ENCODE peak calls at places on chromosome 9, in five cellular contexts. One of them, this sample, is unnamed.

GRCh38 chr9:100865111-100865510 is 163.4 kb upstream of the PLPPR1 start:
- DNase-seq in CD8-positive, alpha-beta memory T cell: no peak
- DNase-seq in trophoblast cell: no peak
- DNase-seq in endothelial cell of umbilical vein: no peak
- DNase-seq in fibroblast of lung: no peak
- DNase-seq in this sample: no peak

GRCh38 chr9:121485618-121486531 is 13.8 kb downstream of the GGTA1 start:
- DNase-seq in CD8-positive, alpha-beta memory T cell: no peak
- DNase-seq in trophoblast cell: no peak
- DNase-seq in endothelial cell of umbilical vein: no peak
- DNase-seq in fibroblast of lung: no peak
- DNase-seq in this sample: peak; percentile 25

GRCh38 chr9:100488171-100488570 is 15.2 kb downstream of the TMEFF1 start:
- DNase-seq in CD8-positive, alpha-beta memory T cell: no peak
- DNase-seq in trophoblast cell: no peak
- DNase-seq in endothelial cell of umbilical vein: no peak
- DNase-seq in fibroblast of lung: no peak
- DNase-seq in this sample: no peak

GRCh38 chr9:118652935-118653334 is 716.3 kb downstream of the BRINP1 start:
- DNase-seq in CD8-positive, alpha-beta memory T cell: no peak
- DNase-seq in trophoblast cell: no peak
- DNase-seq in endothelial cell of umbilical vein: no peak
- DNase-seq in fibroblast of lung: no peak
- DNase-seq in this sample: no peak

GRCh38 chr9:124599121-124599795 is 92.1 kb upstream of the NR5A1 start:
- DNase-seq in CD8-positive, alpha-beta memory T cell: no peak
- DNase-seq in trophoblast cell: no peak
- DNase-seq in endothelial cell of umbilical vein: no peak
- DNase-seq in fibroblast of lung: no peak
- DNase-seq in this sample: no peak

GRCh38 chr9:107733530-107733907 is 243.9 kb upstream of the KLF4 start:
- DNase-seq in CD8-positive, alpha-beta memory T cell: no peak
- DNase-seq in trophoblast cell: no peak
- DNase-seq in endothelial cell of umbilical vein: peak; percentile 45
- DNase-seq in fibroblast of lung: peak; percentile 82
- DNase-seq in this sample: peak; percentile 91

GRCh38 chr9:138033950-138034349 is 156.4 kb downstream of the CACNA1B start:
- DNase-seq in CD8-positive, alpha-beta memory T cell: no peak
- DNase-seq in trophoblast cell: peak; percentile 19
- DNase-seq in endothelial cell of umbilical vein: no peak
- DNase-seq in fibroblast of lung: no peak
- DNase-seq in this sample: no peak

GRCh38 chr9:126722252-126722921 is 82.5 kb upstream of the ZBTB43 start:
- DNase-seq in CD8-positive, alpha-beta memory T cell: peak; percentile 88
- DNase-seq in trophoblast cell: peak; percentile 72
- DNase-seq in endothelial cell of umbilical vein: peak; percentile 30
- DNase-seq in fibroblast of lung: peak; percentile 13
- DNase-seq in this sample: no peak

GRCh38 chr9:138096192-138096845 is 218.7 kb downstream of the CACNA1B start:
- DNase-seq in CD8-positive, alpha-beta memory T cell: no peak
- DNase-seq in trophoblast cell: no peak
- DNase-seq in endothelial cell of umbilical vein: no peak
- DNase-seq in fibroblast of lung: no peak
- DNase-seq in this sample: no peak

GRCh38 chr9:116842658-116843057 is 155.6 kb downstream of the TRIM32 start:
- DNase-seq in CD8-positive, alpha-beta memory T cell: no peak
- DNase-seq in trophoblast cell: no peak
- DNase-seq in endothelial cell of umbilical vein: no peak
- DNase-seq in fibroblast of lung: no peak
- DNase-seq in this sample: no peak

GRCh38 chr9:2377135-2377534 is 244.5 kb upstream of the VLDLR start:
- DNase-seq in CD8-positive, alpha-beta memory T cell: no peak
- DNase-seq in trophoblast cell: no peak
- DNase-seq in endothelial cell of umbilical vein: no peak
- DNase-seq in fibroblast of lung: peak; percentile 6
- DNase-seq in this sample: no peak

GRCh38 chr9:124078641-124079040 is 67.1 kb downstream of the LHX2 start:
- DNase-seq in CD8-positive, alpha-beta memory T cell: no peak
- DNase-seq in trophoblast cell: peak; percentile 21
- DNase-seq in endothelial cell of umbilical vein: peak; percentile 47
- DNase-seq in fibroblast of lung: peak; percentile 39
- DNase-seq in this sample: no peak

GRCh38 chr9:121285835-121286687 is 18.1 kb downstream of the GSN start:
- DNase-seq in CD8-positive, alpha-beta memory T cell: no peak
- DNase-seq in trophoblast cell: peak; percentile 30
- DNase-seq in endothelial cell of umbilical vein: peak; percentile 96
- DNase-seq in fibroblast of lung: peak; percentile 63
- DNase-seq in this sample: peak; percentile 83

GRCh38 chr9:71719585-71719984 is 48.7 kb downstream of the CEMIP2 start:
- DNase-seq in CD8-positive, alpha-beta memory T cell: no peak
- DNase-seq in trophoblast cell: no peak
- DNase-seq in endothelial cell of umbilical vein: no peak
- DNase-seq in fibroblast of lung: peak; percentile 52
- DNase-seq in this sample: no peak

GRCh38 chr9:114098660-114099522 is at the start of gene KIF12:
- DNase-seq in CD8-positive, alpha-beta memory T cell: no peak
- DNase-seq in trophoblast cell: peak; percentile 54
- DNase-seq in endothelial cell of umbilical vein: no peak
- DNase-seq in fibroblast of lung: no peak
- DNase-seq in this sample: no peak

GRCh38 chr9:100641166-100641565 is 63.3 kb downstream of the CAVIN4 start:
- DNase-seq in CD8-positive, alpha-beta memory T cell: no peak
- DNase-seq in trophoblast cell: no peak
- DNase-seq in endothelial cell of umbilical vein: no peak
- DNase-seq in fibroblast of lung: no peak
- DNase-seq in this sample: no peak

GRCh38 chr9:108664309-108665255 is 191.2 kb downstream of the ACTL7B start:
- DNase-seq in CD8-positive, alpha-beta memory T cell: no peak
- DNase-seq in trophoblast cell: no peak
- DNase-seq in endothelial cell of umbilical vein: no peak
- DNase-seq in fibroblast of lung: no peak
- DNase-seq in this sample: no peak

GRCh38 chr9:83669067-83669466 is 38.7 kb downstream of the UBQLN1 start:
- DNase-seq in CD8-positive, alpha-beta memory T cell: no peak
- DNase-seq in trophoblast cell: no peak
- DNase-seq in endothelial cell of umbilical vein: no peak
- DNase-seq in fibroblast of lung: no peak
- DNase-seq in this sample: no peak

GRCh38 chr9:23830949-23831730 is 5.1 kb upstream of the ELAVL2 start:
- DNase-seq in CD8-positive, alpha-beta memory T cell: no peak
- DNase-seq in trophoblast cell: no peak
- DNase-seq in endothelial cell of umbilical vein: no peak
- DNase-seq in fibroblast of lung: no peak
- DNase-seq in this sample: no peak

GRCh38 chr9:93083592-93084470 is 12.2 kb upstream of the CARD19 start:
- DNase-seq in CD8-positive, alpha-beta memory T cell: no peak
- DNase-seq in trophoblast cell: no peak
- DNase-seq in endothelial cell of umbilical vein: no peak
- DNase-seq in fibroblast of lung: peak; percentile 31
- DNase-seq in this sample: peak; percentile 6

GRCh38 chr9:128913995-128914772 is 6.6 kb upstream of the PHYHD1 start:
- DNase-seq in CD8-positive, alpha-beta memory T cell: no peak
- DNase-seq in trophoblast cell: no peak
- DNase-seq in endothelial cell of umbilical vein: no peak
- DNase-seq in fibroblast of lung: no peak
- DNase-seq in this sample: no peak

GRCh38 chr9:136588663-136589464 is 43.0 kb upstream of the NOTCH1 start:
- DNase-seq in CD8-positive, alpha-beta memory T cell: no peak
- DNase-seq in trophoblast cell: no peak
- DNase-seq in endothelial cell of umbilical vein: no peak
- DNase-seq in fibroblast of lung: no peak
- DNase-seq in this sample: no peak

GRCh38 chr9:136585531-136586120 is 39.8 kb upstream of the NOTCH1 start:
- DNase-seq in CD8-positive, alpha-beta memory T cell: no peak
- DNase-seq in trophoblast cell: no peak
- DNase-seq in endothelial cell of umbilical vein: no peak
- DNase-seq in fibroblast of lung: no peak
- DNase-seq in this sample: no peak

GRCh38 chr9:136587944-136588662 is 42.3 kb upstream of the NOTCH1 start:
- DNase-seq in CD8-positive, alpha-beta memory T cell: no peak
- DNase-seq in trophoblast cell: no peak
- DNase-seq in endothelial cell of umbilical vein: peak; percentile 15
- DNase-seq in fibroblast of lung: no peak
- DNase-seq in this sample: no peak

GRCh38 chr9:136586391-136586790 is 40.5 kb upstream of the NOTCH1 start:
- DNase-seq in CD8-positive, alpha-beta memory T cell: no peak
- DNase-seq in trophoblast cell: no peak
- DNase-seq in endothelial cell of umbilical vein: no peak
- DNase-seq in fibroblast of lung: no peak
- DNase-seq in this sample: no peak

DNA sequence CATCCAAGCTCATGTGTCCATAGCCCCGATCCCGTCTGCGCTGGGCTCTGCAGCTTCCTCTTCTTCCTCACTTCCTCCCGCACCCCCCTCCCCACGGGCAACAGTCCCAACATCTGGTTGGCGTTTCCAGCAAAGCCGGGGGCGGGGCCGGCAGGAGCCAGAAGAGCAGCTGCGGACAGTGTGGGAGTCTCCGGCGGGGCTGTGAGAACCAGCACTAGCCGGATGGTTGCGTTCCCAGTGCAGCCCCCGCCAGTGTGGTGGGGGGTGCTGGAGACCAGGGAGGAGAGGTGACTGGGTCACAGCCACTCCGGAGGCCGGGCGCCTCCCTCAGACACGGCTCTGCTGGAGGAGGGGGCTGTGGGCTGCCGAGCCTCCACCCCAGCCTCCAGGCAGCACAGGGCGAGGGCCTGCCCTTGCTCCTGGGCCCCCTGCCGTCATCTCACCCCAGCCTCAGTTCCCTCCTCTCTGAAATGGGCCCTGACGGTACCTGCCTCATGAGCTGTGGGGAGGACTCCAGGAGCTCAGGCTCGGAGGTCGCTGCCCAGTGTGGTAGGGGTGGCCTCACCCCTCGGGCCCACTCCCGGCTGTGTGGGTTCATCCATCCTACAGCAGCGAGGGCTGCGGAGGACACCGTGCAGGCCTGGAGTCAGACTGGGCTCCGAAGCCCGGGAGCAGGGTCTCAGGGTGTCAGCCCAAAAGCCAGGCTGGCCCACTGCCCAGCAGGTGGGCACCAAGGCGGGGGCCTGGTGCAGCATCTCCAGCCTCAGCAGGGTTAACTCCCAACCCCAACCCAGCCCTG is 41.5 kb upstream of the NOTCH1 start:
- DNase-seq in CD8-positive, alpha-beta memory T cell: no peak
- DNase-seq in trophoblast cell: no peak
- DNase-seq in endothelial cell of umbilical vein: peak; percentile 44
- DNase-seq in fibroblast of lung: peak; percentile 67
- DNase-seq in this sample: peak; percentile 42
- H3K4me3 ChIP-seq in CD8-positive, alpha-beta memory T cell: no peak overlapping the region
- H3K4me3 ChIP-seq in trophoblast cell: no peak overlapping the region
- H3K4me3 ChIP-seq in endothelial cell of umbilical vein: no peak overlapping the region
- H3K4me3 ChIP-seq in fibroblast of lung: no peak overlapping the region
- H3K4me3 ChIP-seq in this sample: no peak overlapping the region

GRCh38 chr9:21589344-21590056 is 107.4 kb upstream of the IFNE start:
- DNase-seq in CD8-positive, alpha-beta memory T cell: no peak
- DNase-seq in trophoblast cell: no peak
- DNase-seq in endothelial cell of umbilical vein: no peak
- DNase-seq in fibroblast of lung: no peak
- DNase-seq in this sample: no peak

GRCh38 chr9:21592063-21592338 is 109.9 kb upstream of the IFNE start:
- DNase-seq in CD8-positive, alpha-beta memory T cell: no peak
- DNase-seq in trophoblast cell: no peak
- DNase-seq in endothelial cell of umbilical vein: no peak
- DNase-seq in fibroblast of lung: no peak
- DNase-seq in this sample: no peak

GRCh38 chr9:21590058-21590996 is 108.2 kb upstream of the IFNE start:
- DNase-seq in CD8-positive, alpha-beta memory T cell: no peak
- DNase-seq in trophoblast cell: no peak
- DNase-seq in endothelial cell of umbilical vein: no peak
- DNase-seq in fibroblast of lung: no peak
- DNase-seq in this sample: no peak

GRCh38 chr9:21597284-21597683 is 115.2 kb upstream of the IFNE start:
- DNase-seq in CD8-positive, alpha-beta memory T cell: no peak
- DNase-seq in trophoblast cell: no peak
- DNase-seq in endothelial cell of umbilical vein: no peak
- DNase-seq in fibroblast of lung: no peak
- DNase-seq in this sample: no peak

GRCh38 chr9:21591221-21592062 is 109.3 kb upstream of the IFNE start:
- DNase-seq in CD8-positive, alpha-beta memory T cell: no peak
- DNase-seq in trophoblast cell: peak; percentile 86
- DNase-seq in endothelial cell of umbilical vein: peak; percentile 94
- DNase-seq in fibroblast of lung: peak; percentile 95
- DNase-seq in this sample: peak; percentile 50
- H3K4me1 ChIP-seq in CD8-positive, alpha-beta memory T cell: no peaks in the 10 kb centered on the region
- H3K4me1 ChIP-seq in trophoblast cell: peaks cover 2% of the 10 kb centered on the region
- H3K4me1 ChIP-seq in endothelial cell of umbilical vein: peaks cover 20% of the 10 kb centered on the region
- H3K4me1 ChIP-seq in fibroblast of lung: peaks cover 7% of the 10 kb centered on the region
- H3K4me1 ChIP-seq in this sample: no peaks in the 10 kb centered on the region

DNA sequence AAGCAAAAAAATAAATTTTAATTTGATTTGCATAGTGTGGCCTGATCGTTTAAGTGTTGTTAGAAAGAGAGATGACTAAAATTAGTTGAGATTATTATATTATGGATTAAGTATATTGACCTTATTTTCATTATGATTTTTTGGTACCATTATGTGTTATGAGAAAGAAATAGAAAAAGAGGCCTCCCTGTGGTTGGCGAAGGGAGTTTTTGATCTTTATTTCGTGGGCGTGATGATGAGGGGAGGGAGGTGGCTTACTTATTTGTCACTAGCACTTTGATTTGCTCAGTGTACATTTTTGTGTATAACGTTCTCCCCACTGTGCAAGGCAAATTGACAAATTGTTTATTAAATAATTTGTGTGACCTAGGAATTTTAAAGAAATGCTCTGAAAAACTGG is 2.8 kb downstream of the DAPK1 start:
- DNase-seq in CD8-positive, alpha-beta memory T cell: no peak
- DNase-seq in trophoblast cell: no peak
- DNase-seq in endothelial cell of umbilical vein: peak; percentile 54
- DNase-seq in fibroblast of lung: no peak
- DNase-seq in this sample: no peak
- H3K4me3 ChIP-seq in CD8-positive, alpha-beta memory T cell: no peak overlapping the region
- H3K4me3 ChIP-seq in trophoblast cell: no peak overlapping the region
- H3K4me3 ChIP-seq in endothelial cell of umbilical vein: peak overlapping the region; percentile 93
- H3K4me3 ChIP-seq in fibroblast of lung: no peak overlapping the region
- H3K4me3 ChIP-seq in this sample: no peak overlapping the region

DNA sequence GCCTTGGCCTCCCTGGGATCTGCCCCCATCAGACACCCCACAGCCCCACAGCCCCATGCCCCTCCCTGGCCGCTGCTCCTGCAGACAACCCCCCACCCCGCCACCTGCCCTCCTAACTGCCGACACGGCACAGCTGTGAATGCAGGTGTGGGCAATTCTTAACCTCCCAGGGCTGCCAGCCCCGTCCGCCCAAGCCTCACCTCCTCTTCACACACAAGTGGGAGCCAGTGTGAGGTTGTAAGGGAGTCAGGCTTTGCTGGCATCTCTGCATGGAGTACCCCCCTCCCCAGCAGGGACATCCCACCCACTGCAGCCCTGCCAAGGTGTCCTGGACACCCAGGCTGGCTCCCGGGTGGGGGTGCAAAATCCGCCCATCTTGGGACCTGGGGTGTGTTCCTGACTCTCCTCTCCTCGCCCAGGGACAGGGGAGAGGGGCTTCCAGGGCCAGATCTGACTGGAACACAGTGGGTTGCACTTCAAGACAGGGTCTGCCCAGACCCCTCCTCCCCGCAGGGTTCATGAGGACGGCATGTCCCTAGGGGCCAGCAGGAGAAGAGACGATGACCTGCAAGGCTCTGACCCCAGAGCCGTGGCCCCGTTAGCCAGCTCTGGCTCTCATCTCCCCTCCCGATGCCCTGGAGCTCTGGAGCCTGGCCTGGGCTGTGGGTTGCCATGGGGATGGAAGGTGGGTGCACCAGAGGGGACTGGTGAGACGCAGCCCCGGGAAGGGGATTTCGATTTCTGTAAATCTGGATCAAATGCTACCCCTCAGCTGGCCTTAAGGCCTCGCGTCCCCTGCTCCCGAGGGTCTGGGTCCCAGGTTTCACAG is 34.4 kb downstream of the SARDH start:
- DNase-seq in CD8-positive, alpha-beta memory T cell: no peak
- DNase-seq in trophoblast cell: no peak
- DNase-seq in endothelial cell of umbilical vein: no peak
- DNase-seq in fibroblast of lung: no peak
- DNase-seq in this sample: peak; percentile 5
- H3K4me1 ChIP-seq in CD8-positive, alpha-beta memory T cell: peaks cover 52% of the 10 kb centered on the region
- H3K4me1 ChIP-seq in trophoblast cell: no peaks in the 10 kb centered on the region
- H3K4me1 ChIP-seq in endothelial cell of umbilical vein: no peaks in the 10 kb centered on the region
- H3K4me1 ChIP-seq in fibroblast of lung: peaks cover 7% of the 10 kb centered on the region
- H3K4me1 ChIP-seq in this sample: no peaks in the 10 kb centered on the region